ENCODE peak calls at places on chromosomes 2 and 18, in six cellular contexts. D, G, X, S, F and Z are unnamed samples.

GRCh38 chr2:99279969-99280695 is 20.9 kb downstream of the LYG1 start:
- DNase-seq in X (no peak), S (no peak), D (no peak), F (no peak), G (no peak), Z (no peak)

GRCh38 chr2:237154050-237154638 is 68.5 kb downstream of the COPS8 start:
- DNase-seq in S (no peak), G (peak), D (no peak), X (no peak), F (peak), Z (peak)

GRCh38 chr18:79508565-79509535 is 113.1 kb downstream of the NFATC1 start:
- DNase-seq in X (no peak), F (no peak), S (peak), G (no peak), D (peak), Z (no peak)

GRCh38 chr2:197324801-197325200 is 14.2 kb upstream of the ANKRD44 start:
- DNase-seq in F (no peak), X (no peak), G (no peak), S (no peak), D (no peak), Z (no peak)

GRCh38 chr2:15559800-15560403 is 1.2 kb downstream of the NBAS start:
- DNase-seq in F (no peak), G (no peak), S (no peak), D (no peak), X (no peak), Z (no peak)

GRCh38 chr18:44597797-44598196 is 82.9 kb upstream of the SETBP1 start:
- DNase-seq in F (no peak), G (no peak), S (no peak), X (no peak), D (no peak), Z (no peak)

GRCh38 chr18:65983750-65984149 is 232.9 kb downstream of the CDH7 start:
- DNase-seq in X (no peak), G (no peak), D (no peak), S (no peak), F (no peak), Z (no peak)

GRCh38 chr18:33804258-33804657 is 226.2 kb downstream of the ASXL3 start:
- DNase-seq in X (peak), F (no peak), S (no peak), G (no peak), D (no peak), Z (no peak)

GRCh38 chr2:587371-587960 is 89.7 kb downstream of the TMEM18 start:
- DNase-seq in X (no peak), S (no peak), G (no peak), D (no peak), F (no peak), Z (no peak)

GRCh38 chr2:22829806-22830205 is 555.2 kb upstream of the KLHL29 start:
- DNase-seq in D (no peak), F (no peak), G (no peak), S (no peak), X (no peak), Z (no peak)

GRCh38 chr2:61620244-61621159 is 82.3 kb upstream of the XPO1 start:
- DNase-seq in S (no peak), X (no peak), D (no peak), G (no peak), F (peak), Z (peak)